ENCODE peak calls at places on chromosomes 4 and X, in nine cellular contexts. L is A549, B is pancreas, M is BE2C, E is ascending aorta, T is AG10803, V is OCI-LY7, J is uterus, S is epithelial cell of esophagus. P is an unnamed sample.

GRCh38 chr4:145154573-145154972 is 25.8 kb downstream of the OTUD4 start:
- DNase-seq in L (peak), B (no peak), M (peak), E (no peak), T (peak), V (peak), J (no peak), S (no peak), P (peak)

GRCh38 chr4:161256716-161257115 is 907.1 kb downstream of the FSTL5 start:
- DNase-seq in L (no peak), B (no peak), M (peak), E (no peak), T (no peak), V (no peak), J (no peak), S (peak), P (peak)

GRCh38 chr4:44186850-44187246 is 261.8 kb downstream of the KCTD8 start:
- DNase-seq in L (no peak), B (no peak), M (no peak), E (no peak), T (no peak), V (no peak), J (no peak), S (no peak), P (no peak)

GRCh38 chrX:111182938-111183337 is 86.9 kb downstream of the PAK3 start:
- DNase-seq in L (no peak), B (no peak), M (no peak), E (no peak), T (no peak), V (no peak), J (no peak), S (peak), P (no peak)

GRCh38 chr4:43843501-43843900 is 605.1 kb downstream of the KCTD8 start:
- DNase-seq in L (no peak), B (no peak), M (no peak), E (no peak), T (no peak), V (no peak), J (no peak), S (no peak), P (no peak)

GRCh38 chr4:211033-211511 is 86.8 kb downstream of the ZNF718 start:
- DNase-seq in L (no peak), B (no peak), M (no peak), E (no peak), T (no peak), V (peak), J (no peak), S (peak), P (no peak)

GRCh38 chrX:47556045-47556623 is 4.9 kb upstream of the ARAF start:
- DNase-seq in L (peak), B (peak), M (peak), E (peak), T (peak), V (peak), J (peak), S (peak), P (no peak)

GRCh38 chr4:152953514-152953913 is 17.4 kb downstream of the FHDC1 start:
- DNase-seq in L (no peak), B (no peak), M (no peak), E (no peak), T (no peak), V (no peak), J (no peak), S (no peak), P (no peak)

GRCh38 chr4:52197351-52197750 is 146.2 kb downstream of the SPATA18 start:
- DNase-seq in L (no peak), B (no peak), M (no peak), E (no peak), T (peak), V (no peak), J (no peak), S (no peak), P (no peak)

GRCh38 chrX:148601034-148601433 is 100.6 kb downstream of the AFF2 start:
- DNase-seq in L (no peak), B (no peak), M (no peak), E (no peak), T (peak), V (no peak), J (no peak), S (peak), P (no peak)

GRCh38 chrX:131572372-131573014 is 28.6 kb downstream of the OR13H1 start:
- DNase-seq in L (no peak), B (no peak), M (no peak), E (no peak), T (no peak), V (no peak), J (no peak), S (no peak), P (no peak)

GRCh38 chr4:43567644-43568043 is 675.1 kb downstream of the GRXCR1 start:
- DNase-seq in L (no peak), B (no peak), M (no peak), E (no peak), T (no peak), V (peak), J (no peak), S (no peak), P (no peak)

GRCh38 chrX:107673933-107674479 is 45.7 kb downstream of the PRPS1 start:
- DNase-seq in L (no peak), B (no peak), M (no peak), E (peak), T (peak), V (peak), J (peak), S (peak), P (no peak)

GRCh38 chr4:127630152-127630551 is 2.6 kb upstream of the INTU start:
- DNase-seq in L (no peak), B (no peak), M (no peak), E (no peak), T (no peak), V (no peak), J (no peak), S (no peak), P (no peak)

GRCh38 chr4:17664755-17665154 is 50.3 kb downstream of the MED28 start:
- DNase-seq in L (no peak), B (no peak), M (no peak), E (no peak), T (no peak), V (peak), J (no peak), S (no peak), P (no peak)

GRCh38 chr4:180617203-180617602 is 1626.0 kb upstream of the TENM3 start:
- DNase-seq in L (no peak), B (no peak), M (peak), E (no peak), T (no peak), V (no peak), J (no peak), S (no peak), P (no peak)

GRCh38 chr4:62510228-62510627 is 1310.1 kb downstream of the ADGRL3 start:
- DNase-seq in L (no peak), B (no peak), M (no peak), E (no peak), T (no peak), V (no peak), J (no peak), S (no peak), P (no peak)

GRCh38 chr4:168221298-168221697 is 97.3 kb downstream of the DDX60 start:
- DNase-seq in L (no peak), B (no peak), M (no peak), E (no peak), T (peak), V (no peak), J (no peak), S (peak), P (no peak)

GRCh38 chr4:137923494-137923893 is 318.7 kb downstream of the SLC7A11 start:
- DNase-seq in L (no peak), B (no peak), M (no peak), E (no peak), T (no peak), V (peak), J (no peak), S (no peak), P (no peak)

GRCh38 chrX:15107367-15107988 is 162.4 kb downstream of the ASB9 start:
- DNase-seq in L (no peak), B (no peak), M (no peak), E (no peak), T (no peak), V (no peak), J (no peak), S (peak), P (no peak)

GRCh38 chr4:181465826-181466225 is 777.4 kb upstream of the TENM3 start:
- DNase-seq in L (no peak), B (no peak), M (no peak), E (no peak), T (no peak), V (no peak), J (no peak), S (no peak), P (no peak)

GRCh38 chr4:56435748-56436442 is at the start of gene PAICS:
- DNase-seq in L (peak), B (peak), M (peak), E (peak), T (peak), V (peak), J (peak), S (peak), P (peak)

GRCh38 chr4:153419029-153419428 is 47.1 kb upstream of the TMEM131L start:
- DNase-seq in L (no peak), B (no peak), M (no peak), E (no peak), T (no peak), V (peak), J (no peak), S (no peak), P (no peak)

GRCh38 chr4:139229534-139230039 is 50.4 kb downstream of the MGARP start:
- DNase-seq in L (peak), B (no peak), M (no peak), E (no peak), T (peak), V (peak), J (no peak), S (peak), P (no peak)

GRCh38 chr4:16853653-16854052 is 44.8 kb downstream of the LDB2 start:
- DNase-seq in L (no peak), B (no peak), M (no peak), E (no peak), T (no peak), V (no peak), J (no peak), S (no peak), P (no peak)

GRCh38 chrX:54640721-54641120 is 110.7 kb downstream of the GNL3L start:
- DNase-seq in L (no peak), B (no peak), M (no peak), E (no peak), T (no peak), V (peak), J (no peak), S (peak), P (no peak)

GRCh38 chr4:146654976-146655761 is 16.5 kb downstream of the POU4F2 start:
- DNase-seq in L (no peak), B (no peak), M (peak), E (no peak), T (peak), V (no peak), J (no peak), S (no peak), P (peak)

GRCh38 chr4:72975488-72975784 is 94.1 kb downstream of the COX18 start:
- DNase-seq in L (no peak), B (no peak), M (no peak), E (no peak), T (peak), V (no peak), J (no peak), S (no peak), P (no peak)

GRCh38 chrX:55710701-55711100 is 6.8 kb upstream of the RRAGB start:
- DNase-seq in L (no peak), B (no peak), M (no peak), E (no peak), T (peak), V (no peak), J (peak), S (peak), P (no peak)

GRCh38 chrX:1853916-1854315 is 239.1 kb downstream of the ASMT start:
- DNase-seq in L (no peak), B (no peak), M (no peak), E (no peak), T (no peak), V (no peak), J (no peak), S (peak), P (no peak)

GRCh38 chr4:144562019-144562740 is 83.8 kb upstream of the HHIP start:
- DNase-seq in L (no peak), B (no peak), M (no peak), E (no peak), T (no peak), V (no peak), J (no peak), S (no peak), P (peak)

GRCh38 chr4:2828758-2829181 is 14.9 kb upstream of the ADD1 start:
- DNase-seq in L (no peak), B (no peak), M (no peak), E (no peak), T (no peak), V (no peak), J (no peak), S (no peak), P (no peak)

GRCh38 chr4:17385403-17385802 is 126.5 kb downstream of the QDPR start:
- DNase-seq in L (no peak), B (no peak), M (no peak), E (no peak), T (peak), V (peak), J (peak), S (peak), P (no peak)

GRCh38 chrX:40720811-40721210 is 14.5 kb downstream of the MED14 start:
- DNase-seq in L (no peak), B (no peak), M (no peak), E (no peak), T (no peak), V (no peak), J (no peak), S (no peak), P (no peak)

GRCh38 chr4:3708103-3708510 is 58.1 kb upstream of the ADRA2C start:
- DNase-seq in L (no peak), B (peak), M (peak), E (peak), T (peak), V (no peak), J (peak), S (no peak), P (no peak)

GRCh38 chr4:139553751-139554670 is 2.0 kb downstream of the SETD7 start:
- DNase-seq in L (no peak), B (no peak), M (no peak), E (no peak), T (no peak), V (no peak), J (no peak), S (no peak), P (no peak)

GRCh38 chr4:113683143-113683542 is 78.4 kb downstream of the CAMK2D start:
- DNase-seq in L (no peak), B (no peak), M (no peak), E (no peak), T (no peak), V (peak), J (no peak), S (peak), P (no peak)

GRCh38 chr4:25484243-25484721 is 107.2 kb downstream of the ANAPC4 start:
- DNase-seq in L (no peak), B (no peak), M (no peak), E (no peak), T (peak), V (no peak), J (no peak), S (peak), P (peak)
- TF ChIP-seq CTCF in L (no peak), B (no peak), M (no peak), E (no peak), T (no peak), V (no peak), J (no peak), S (no peak), P (no peak)

GRCh38 chr4:169619958-169620845 is at the start of gene CLCN3:
- DNase-seq in L (peak), B (peak), M (peak), E (peak), T (peak), V (peak), J (peak), S (peak), P (peak)
- TF ChIP-seq CTCF in L (no peak), B (no peak), M (no peak), E (peak), T (peak), V (no peak), J (peak), S (no peak), P (peak)

GRCh38 chrX:7941390-7942042 is 14.3 kb upstream of the PNPLA4 start:
- DNase-seq in L (no peak), B (no peak), M (no peak), E (no peak), T (peak), V (peak), J (no peak), S (peak), P (peak)
- TF ChIP-seq CTCF in L (peak), B (no peak), M (peak), E (peak), T (peak), V (peak), J (no peak), S (peak), P (peak)

GRCh38 chr4:82756061-82756460 is 42.5 kb downstream of the SCD5 start:
- DNase-seq in L (no peak), B (no peak), M (no peak), E (no peak), T (no peak), V (no peak), J (no peak), S (no peak), P (no peak)

GRCh38 chr4:82754546-82755165 is 43.9 kb downstream of the SCD5 start:
- DNase-seq in L (no peak), B (no peak), M (no peak), E (no peak), T (no peak), V (no peak), J (no peak), S (no peak), P (no peak)

GRCh38 chr4:82753725-82754410 is 44.7 kb downstream of the SCD5 start:
- DNase-seq in L (no peak), B (no peak), M (no peak), E (no peak), T (peak), V (no peak), J (no peak), S (peak), P (peak)

GRCh38 chr4:82748781-82749504 is 49.7 kb downstream of the SCD5 start:
- DNase-seq in L (no peak), B (no peak), M (no peak), E (no peak), T (no peak), V (no peak), J (no peak), S (peak), P (no peak)

GRCh38 chr4:82753238-82753637 is 45.4 kb downstream of the SCD5 start:
- DNase-seq in L (no peak), B (peak), M (no peak), E (no peak), T (no peak), V (no peak), J (no peak), S (peak), P (peak)
- TF ChIP-seq CTCF in L (no peak), B (no peak), M (no peak), E (no peak), T (no peak), V (no peak), J (no peak), S (no peak), P (no peak)

P was measured in WERI-Rb-1.